ENCODE peak calls at places on chromosomes 1 and 21, in ten cellular contexts. T is right atrium auricular region; I is dorsolateral prefrontal cortex; X is AG09309; W is CD4-positive, alpha-beta T cell; J is mesothelial cell of epicardium; N is heart right ventricle; F is tibial artery; B is AG09319; P is ascending aorta. Q is an unnamed sample.

GRCh38 chr1:48249868-48250267 is 27.4 kb downstream of the SLC5A9 start:
- DNase-seq in B (no peak), X (no peak), F (no peak), W (no peak), P (no peak), I (no peak), T (no peak), N (no peak), J (no peak), Q (no peak)

GRCh38 chr1:64093941-64094340 is 109.5 kb upstream of the UBE2U start:
- DNase-seq in P (no peak), N (no peak), J (no peak), I (no peak), X (no peak), B (no peak), W (no peak), F (no peak), T (no peak), Q (no peak)

GRCh38 chr1:96253281-96254035 is 468.1 kb upstream of the PTBP2 start:
- DNase-seq in F (no peak), W (no peak), B (peak), P (no peak), J (no peak), X (peak), T (no peak), I (no peak), N (no peak), Q (no peak)

GRCh38 chr1:230109871-230110667 is 43.0 kb downstream of the GALNT2 start:
- DNase-seq in N (no peak), T (no peak), F (no peak), X (no peak), P (no peak), B (no peak), J (no peak), W (peak), I (no peak), Q (peak)

GRCh38 chr1:101111461-101111860 is 85.9 kb upstream of the DPH5 start:
- DNase-seq in N (no peak), F (no peak), X (no peak), J (no peak), I (no peak), B (no peak), T (no peak), W (no peak), P (no peak), Q (no peak)

GRCh38 chr1:34825455-34826081 is 32.8 kb downstream of the GJA4 start:
- DNase-seq in F (peak), W (no peak), N (peak), J (no peak), X (no peak), P (peak), T (no peak), I (no peak), B (no peak), Q (no peak)

GRCh38 chr1:236514703-236515442 is 8.9 kb upstream of the LGALS8 start:
- DNase-seq in B (no peak), I (no peak), X (no peak), W (no peak), T (no peak), F (no peak), J (no peak), N (no peak), P (no peak), Q (no peak)

GRCh38 chr1:85607913-85608250 is 27.3 kb downstream of the CCN1 start:
- DNase-seq in F (no peak), X (no peak), N (no peak), W (no peak), B (no peak), P (no peak), T (no peak), J (no peak), I (no peak), Q (no peak)

GRCh38 chr1:85409516-85409915 is 55.4 kb downstream of the DDAH1 start:
- DNase-seq in F (no peak), J (no peak), I (no peak), N (no peak), X (no peak), B (no peak), P (no peak), T (no peak), W (no peak), Q (no peak)

GRCh38 chr1:181064030-181064594 is 24.4 kb upstream of the IER5 start:
- DNase-seq in I (no peak), X (no peak), B (no peak), P (no peak), T (no peak), J (no peak), W (no peak), N (no peak), F (no peak), Q (no peak)

GRCh38 chr1:152667625-152668024 is 4.4 kb downstream of the LCE2D start:
- DNase-seq in P (no peak), I (no peak), F (no peak), N (no peak), X (no peak), W (no peak), T (no peak), J (no peak), B (no peak), Q (no peak)

GRCh38 chr1:93846151-93846928 is 32.7 kb downstream of the DNTTIP2 start:
- DNase-seq in W (peak), F (peak), J (peak), B (no peak), X (no peak), I (peak), T (peak), N (peak), P (peak), Q (peak)

GRCh38 chr1:156959414-156959813 is 39.0 kb downstream of the LRRC71 start:
- DNase-seq in I (no peak), W (no peak), T (no peak), N (no peak), B (no peak), J (no peak), P (no peak), F (no peak), X (peak), Q (no peak)

GRCh38 chr21:39345440-39345839 is 3.4 kb downstream of the HMGN1 start:
- DNase-seq in B (no peak), J (no peak), I (no peak), W (no peak), P (no peak), N (no peak), T (no peak), F (no peak), X (no peak), Q (no peak)

GRCh38 chr1:93979040-93979717 is 69.9 kb upstream of the GCLM start:
- DNase-seq in I (no peak), P (no peak), T (no peak), N (no peak), J (no peak), W (no peak), B (no peak), F (no peak), X (no peak), Q (no peak)

GRCh38 chr1:230090194-230090711 is 23.2 kb downstream of the GALNT2 start:
- DNase-seq in I (no peak), P (no peak), W (no peak), T (no peak), X (no peak), B (no peak), J (no peak), N (no peak), F (no peak), Q (no peak)

GRCh38 chr1:243397613-243398321 is 141.9 kb downstream of the SDCCAG8 start:
- DNase-seq in F (no peak), X (no peak), T (no peak), P (no peak), I (no peak), B (no peak), N (no peak), J (no peak), W (no peak), Q (no peak)

GRCh38 chr1:117396074-117396473 is 28.8 kb downstream of the MAN1A2 start:
- DNase-seq in P (no peak), W (no peak), F (no peak), X (no peak), B (no peak), I (no peak), J (no peak), N (no peak), T (no peak), Q (no peak)

GRCh38 chr1:39576016-39576657 is 453 bp downstream of the PABPC4 start:
- DNase-seq in T (no peak), P (peak), N (peak), B (no peak), X (no peak), I (no peak), J (no peak), F (no peak), W (no peak), Q (peak)

GRCh38 chr1:180116964-180117763 is 37.5 kb upstream of the QSOX1 start:
- DNase-seq in T (peak), P (no peak), J (no peak), W (no peak), I (no peak), X (no peak), N (no peak), F (no peak), B (no peak), Q (no peak)

GRCh38 chr1:21833392-21833976 is 21.4 kb downstream of the LDLRAD2 start:
- DNase-seq in P (no peak), W (no peak), X (no peak), I (no peak), F (no peak), T (no peak), N (no peak), B (no peak), J (no peak), Q (no peak)

GRCh38 chr1:115225993-115226700 is 111.9 kb downstream of the NGF start:
- DNase-seq in F (no peak), N (no peak), W (no peak), P (no peak), B (no peak), J (no peak), T (no peak), I (no peak), X (no peak), Q (no peak)

GRCh38 chr1:152459596-152460528 is 45.8 kb upstream of the CRNN start:
- DNase-seq in X (peak), I (peak), B (peak), P (peak), N (peak), J (no peak), T (peak), F (peak), W (peak), Q (peak)

GRCh38 chr1:87123610-87124009 is 205.1 kb upstream of the LMO4 start:
- DNase-seq in J (no peak), F (no peak), P (no peak), T (no peak), I (no peak), X (no peak), N (no peak), W (no peak), B (no peak), Q (no peak)

GRCh38 chr1:226417830-226418546 is 10.1 kb upstream of the PARP1 start:
- DNase-seq in X (no peak), T (no peak), P (no peak), B (no peak), W (no peak), I (no peak), F (no peak), N (no peak), J (no peak), Q (no peak)

GRCh38 chr1:3440282-3440681 is 14.2 kb upstream of the ARHGEF16 start:
- DNase-seq in B (no peak), F (no peak), I (no peak), T (no peak), N (peak), X (no peak), J (no peak), P (no peak), W (no peak), Q (no peak)

GRCh38 chr21:43034098-43034497 is 41.5 kb downstream of the CBS start:
- DNase-seq in N (no peak), J (no peak), B (no peak), T (no peak), I (no peak), X (no peak), P (no peak), F (no peak), W (no peak), Q (no peak)

GRCh38 chr1:25889470-25889869 is 14.0 kb upstream of the PAQR7 start:
- DNase-seq in F (no peak), P (no peak), N (no peak), X (no peak), J (no peak), W (no peak), T (no peak), B (no peak), I (no peak), Q (no peak)

GRCh38 chr1:220810179-220810653 is 23.5 kb downstream of the MTARC1 start:
- DNase-seq in N (peak), B (peak), X (peak), I (peak), F (peak), T (peak), W (peak), P (peak), J (peak), Q (peak)

GRCh38 chr1:154935749-154936415 is 637 bp downstream of the PMVK start:
- DNase-seq in F (no peak), T (no peak), W (no peak), J (no peak), I (no peak), B (no peak), N (no peak), P (no peak), X (no peak), Q (no peak)

GRCh38 chr1:150186789-150187559 is 37.3 kb downstream of the PLEKHO1 start:
- DNase-seq in I (no peak), T (no peak), P (no peak), N (no peak), B (no peak), F (no peak), W (no peak), J (no peak), X (peak), Q (peak)

DNA sequence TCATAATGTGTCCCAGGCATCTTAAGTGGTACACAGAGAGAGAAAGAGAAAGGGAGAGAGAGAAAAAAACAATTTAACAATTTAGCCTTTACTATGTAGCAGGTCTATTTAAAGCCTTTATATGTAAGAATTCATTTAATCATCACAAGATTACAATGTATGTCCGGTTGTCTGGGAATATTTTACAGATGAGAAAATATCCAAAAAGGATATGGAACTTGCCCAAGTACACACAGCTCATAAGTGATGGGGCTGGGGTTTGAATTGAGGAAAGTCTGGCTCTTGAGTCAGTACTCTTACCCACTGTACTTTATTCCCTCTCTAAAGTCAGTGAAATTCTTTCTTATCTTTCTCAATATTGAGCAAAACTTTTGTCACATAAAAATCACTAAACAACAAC is 104.6 kb downstream of the LYPLAL1 start:
- DNase-seq in X (no peak), I (no peak), N (no peak), J (no peak), T (no peak), F (no peak), P (no peak), W (no peak), B (no peak), Q (no peak)
- TF ChIP-seq CTCF in X (no peak), I (no peak), N (no peak), J (no peak), T (no peak), F (no peak), P (no peak), W (no peak), B (no peak), Q (no peak)

GRCh38 chr1:40979241-40980067 is at the start of gene CTPS1:
- DNase-seq in W (peak), N (peak), B (peak), T (peak), X (peak), F (peak), P (peak), J (peak), I (peak), Q (peak)
- TF ChIP-seq CTCF in W (peak), N (peak), B (peak), T (no peak), X (peak), F (peak), P (no peak), J (no peak), I (no peak), Q (no peak)

DNA sequence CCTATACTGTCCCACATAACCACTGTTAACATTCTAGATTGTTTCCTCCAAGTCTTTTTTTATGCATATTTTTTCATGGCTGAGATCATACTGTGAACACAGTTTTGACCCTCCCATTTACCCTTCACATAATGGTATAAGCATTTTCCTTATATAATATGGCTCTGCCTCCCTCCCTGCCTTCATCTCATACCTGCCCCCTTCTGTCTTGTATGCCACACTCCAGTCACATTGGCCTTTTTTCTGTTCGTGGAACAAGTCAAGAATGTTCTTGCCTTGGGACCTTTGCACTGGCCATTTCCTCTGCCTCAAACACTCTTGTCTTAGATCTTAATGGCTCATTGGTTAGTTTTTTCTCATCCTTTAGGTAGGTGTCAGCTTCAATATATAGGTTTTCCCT is 24.3 kb upstream of the ELAVL4 start:
- DNase-seq in F (no peak), W (no peak), P (no peak), X (no peak), N (no peak), B (no peak), I (no peak), T (no peak), J (no peak), Q (no peak)
- TF ChIP-seq CTCF in F (no peak), W (no peak), P (no peak), X (no peak), N (no peak), B (no peak), I (no peak), T (no peak), J (no peak), Q (no peak)

GRCh38 chr1:164602480-164603093 is 43.6 kb downstream of the PBX1 start:
- DNase-seq in J (no peak), P (peak), N (peak), X (peak), I (no peak), T (no peak), F (peak), B (no peak), W (no peak), Q (no peak)
- TF ChIP-seq CTCF in J (no peak), P (no peak), N (no peak), X (peak), I (no peak), T (no peak), F (no peak), B (peak), W (no peak), Q (no peak)

DNA sequence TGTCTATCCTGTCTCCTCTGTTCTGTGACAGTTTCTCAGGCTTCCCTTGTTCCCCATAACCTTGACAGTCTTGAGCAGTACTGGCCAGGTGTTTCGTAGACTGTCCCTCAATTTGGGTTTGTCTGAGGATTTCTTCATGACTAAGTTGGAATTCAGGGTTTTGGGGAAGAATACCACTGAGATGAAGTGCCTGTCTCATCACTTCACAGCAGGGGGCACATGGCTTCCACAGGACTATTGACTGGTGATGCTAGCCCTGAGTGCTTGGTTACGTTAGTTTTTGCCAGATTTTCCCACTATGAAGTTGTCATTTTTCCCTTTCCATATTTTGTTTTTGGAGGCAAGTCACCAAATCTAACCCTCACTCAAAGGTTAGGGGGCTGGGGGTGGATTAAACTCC is 45.7 kb downstream of the CDCP2 start:
- DNase-seq in T (peak), P (no peak), B (no peak), N (no peak), J (no peak), F (no peak), W (no peak), I (no peak), X (no peak), Q (no peak)
- TF ChIP-seq CTCF in T (no peak), P (no peak), B (peak), N (no peak), J (no peak), F (peak), W (no peak), I (no peak), X (peak), Q (no peak)

GRCh38 chr21:45954271-45954670 is 27.3 kb upstream of the COL6A1 start:
- DNase-seq in X (peak), F (no peak), J (no peak), P (peak), T (no peak), B (no peak), N (no peak), I (no peak), W (no peak), Q (no peak)
- TF ChIP-seq CTCF in X (peak), F (peak), J (no peak), P (peak), T (no peak), B (peak), N (peak), I (no peak), W (no peak), Q (no peak)

DNA sequence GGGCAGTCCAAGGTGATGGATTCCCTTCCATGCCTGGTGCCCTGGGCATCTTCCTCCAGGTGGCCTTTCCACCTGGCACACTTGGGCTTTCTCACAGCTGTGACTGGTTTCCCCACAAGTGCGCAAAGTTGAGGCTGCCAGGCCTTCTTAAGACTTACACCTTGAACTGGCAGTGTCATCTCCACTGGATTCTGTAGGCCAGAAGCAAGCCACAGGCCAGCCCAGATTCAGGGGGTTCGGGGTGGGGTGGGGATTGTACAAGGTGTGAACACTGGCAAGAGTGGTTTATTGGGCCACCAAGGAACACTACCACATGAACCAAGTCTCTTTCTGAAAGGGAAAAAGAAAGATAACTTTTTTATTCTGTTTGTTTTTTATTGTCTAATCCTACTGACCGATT is 27.2 kb downstream of the DYRK1A start:
- DNase-seq in N (no peak), P (no peak), B (no peak), F (no peak), J (no peak), W (no peak), T (no peak), X (no peak), I (no peak), Q (no peak)
- TF ChIP-seq CTCF in N (no peak), P (no peak), B (no peak), F (no peak), J (no peak), W (no peak), T (no peak), X (no peak), I (no peak), Q (no peak)

DNA sequence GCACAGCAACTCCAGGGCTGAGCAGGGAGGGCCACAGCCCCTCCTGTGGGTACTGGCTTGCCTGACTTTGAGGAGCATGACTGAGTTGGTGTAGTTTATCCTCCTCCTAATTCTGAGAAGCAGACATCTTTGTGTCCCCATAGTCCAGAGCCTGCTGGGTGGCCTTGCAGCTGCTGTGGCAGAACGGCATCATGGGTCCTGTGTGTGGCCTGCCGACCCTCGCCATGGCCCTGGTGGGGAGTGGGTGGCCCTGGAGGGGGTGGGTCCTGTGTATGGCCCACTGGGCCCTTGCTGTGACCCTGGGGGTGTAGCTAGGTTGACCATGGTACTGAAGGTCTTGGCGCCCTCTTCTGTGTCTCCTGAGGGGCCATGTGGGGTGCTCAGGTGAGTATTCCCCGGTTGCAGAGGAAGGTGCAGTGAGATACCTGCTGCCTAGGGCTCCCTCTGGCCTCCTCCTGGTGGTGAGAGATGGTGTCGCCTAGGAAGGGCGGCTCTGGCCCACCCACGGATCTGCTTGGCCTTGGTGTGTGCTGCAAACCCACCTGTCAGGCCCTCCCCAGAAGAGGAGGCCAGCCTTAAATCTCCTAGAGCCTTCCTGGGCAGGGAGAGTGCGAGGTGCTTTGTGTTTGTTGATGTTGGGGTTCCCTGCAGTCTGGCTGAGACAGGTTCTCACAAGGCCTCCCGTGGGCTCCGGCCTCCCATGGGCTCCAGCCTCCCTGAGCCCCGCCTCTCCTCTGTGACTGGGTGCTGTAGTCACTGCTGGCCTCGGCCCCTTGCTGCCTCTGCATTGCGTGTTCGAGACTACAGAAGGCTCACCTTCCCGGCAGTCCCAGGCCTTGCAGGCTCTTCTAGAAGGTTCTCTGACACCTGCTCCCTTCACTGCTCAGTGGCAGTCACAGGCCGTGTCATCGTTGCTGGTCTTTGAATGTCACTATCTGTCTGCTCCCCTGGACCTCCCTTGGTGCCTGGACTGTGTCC is 7.8 kb downstream of the SNAP47 start:
- DNase-seq in W (no peak), T (no peak), J (no peak), P (no peak), I (no peak), N (no peak), F (peak), B (no peak), X (no peak), Q (no peak)
- TF ChIP-seq CTCF in W (no peak), T (no peak), J (no peak), P (no peak), I (no peak), N (no peak), F (no peak), B (no peak), X (no peak), Q (no peak)

Q was measured in activated B cell treated with CpG ODN at 0.5 μM for 24 hours.